ENCODE peak calls at places on chromosomes 13 and 19, in ten cellular contexts. R, A, U, O, Q, F, W, P, Y and H are unnamed samples.

GRCh38 chr13:94548382-94549240 is 47.3 kb downstream of the TGDS start:
- DNase-seq in R (peak), A (no peak), U (peak), O (peak), Q (no peak), F (peak), W (no peak), P (no peak), Y (peak), H (peak)

GRCh38 chr19:10256551-10256950 is 4.5 kb downstream of the MRPL4 start:
- DNase-seq in R (no peak), A (no peak), U (no peak), O (no peak), Q (no peak), F (no peak), W (no peak), P (no peak), Y (no peak), H (no peak)

GRCh38 chr13:82275644-82276043 is 1606.6 kb downstream of the SLITRK1 start:
- DNase-seq in R (no peak), A (no peak), U (no peak), O (no peak), Q (no peak), F (no peak), W (peak), P (no peak), Y (no peak), H (no peak)

GRCh38 chr19:10286803-10287737 is at the start of gene ICAM4:
- DNase-seq in R (no peak), A (no peak), U (peak), O (no peak), Q (no peak), F (no peak), W (peak), P (no peak), Y (peak), H (no peak)

GRCh38 chr19:49911381-49912145 is 14.9 kb upstream of the IL4I1 start:
- DNase-seq in R (no peak), A (no peak), U (no peak), O (no peak), Q (no peak), F (no peak), W (no peak), P (no peak), Y (no peak), H (no peak)

GRCh38 chr19:46392252-46392801 is 21.0 kb downstream of the CCDC8 start:
- DNase-seq in R (no peak), A (no peak), U (no peak), O (no peak), Q (no peak), F (peak), W (no peak), P (no peak), Y (no peak), H (no peak)

GRCh38 chr19:32456406-32456805 is 50.8 kb downstream of the DPY19L3 start:
- DNase-seq in R (no peak), A (no peak), U (no peak), O (no peak), Q (no peak), F (no peak), W (no peak), P (no peak), Y (no peak), H (no peak)

GRCh38 chr13:49563513-49563912 is 21.8 kb downstream of the RCBTB1 start:
- DNase-seq in R (no peak), A (no peak), U (no peak), O (no peak), Q (no peak), F (peak), W (no peak), P (no peak), Y (no peak), H (no peak)

GRCh38 chr13:20254076-20254475 is 22.0 kb upstream of the GJB6 start:
- DNase-seq in R (no peak), A (no peak), U (no peak), O (no peak), Q (no peak), F (peak), W (no peak), P (no peak), Y (no peak), H (no peak)

GRCh38 chr19:8561071-8561764 is 16.0 kb downstream of the MYO1F start:
- DNase-seq in R (no peak), A (no peak), U (no peak), O (no peak), Q (no peak), F (no peak), W (no peak), P (no peak), Y (peak), H (no peak)

GRCh38 chr19:52646571-52647222 is 8.5 kb upstream of the ZNF83 start:
- DNase-seq in R (no peak), A (no peak), U (no peak), O (no peak), Q (no peak), F (peak), W (no peak), P (no peak), Y (no peak), H (no peak)

GRCh38 chr13:94825507-94825906 is 113.2 kb upstream of the SOX21 start:
- DNase-seq in R (no peak), A (no peak), U (no peak), O (no peak), Q (no peak), F (peak), W (no peak), P (no peak), Y (peak), H (no peak)

GRCh38 chr19:49689133-49690072 is at the start of gene ADM5:
- DNase-seq in R (no peak), A (no peak), U (no peak), O (no peak), Q (no peak), F (no peak), W (no peak), P (no peak), Y (peak), H (peak)

GRCh38 chr13:98445340-98446233 is 131.3 kb downstream of the STK24 start:
- DNase-seq in R (peak), A (peak), U (peak), O (peak), Q (peak), F (peak), W (peak), P (no peak), Y (peak), H (no peak)

GRCh38 chr19:45296365-45296764 is 26.3 kb downstream of the CKM start:
- DNase-seq in R (no peak), A (no peak), U (no peak), O (no peak), Q (no peak), F (no peak), W (no peak), P (no peak), Y (no peak), H (no peak)

GRCh38 chr13:24605923-24606372 is 74.3 kb upstream of the ATP12A start:
- DNase-seq in R (no peak), A (no peak), U (no peak), O (no peak), Q (no peak), F (peak), W (no peak), P (no peak), Y (peak), H (no peak)

GRCh38 chr19:45098521-45099464 is 5.8 kb downstream of the PPP1R37 start:
- DNase-seq in R (no peak), A (no peak), U (no peak), O (no peak), Q (no peak), F (peak), W (no peak), P (no peak), Y (no peak), H (no peak)

GRCh38 chr19:801030-801860 is 4.0 kb downstream of the PTBP1 start:
- DNase-seq in R (no peak), A (no peak), U (no peak), O (no peak), Q (no peak), F (peak), W (no peak), P (no peak), Y (peak), H (no peak)

GRCh38 chr19:10334340-10335148 is 1.2 kb upstream of the RAVER1 start:
- DNase-seq in R (peak), A (no peak), U (peak), O (peak), Q (no peak), F (peak), W (peak), P (peak), Y (peak), H (peak)

GRCh38 chr19:35318679-35319448 is 10.1 kb upstream of the CD22 start:
- DNase-seq in R (no peak), A (no peak), U (no peak), O (no peak), Q (no peak), F (peak), W (no peak), P (peak), Y (no peak), H (peak)

GRCh38 chr13:112066624-112067004 is 335 bp upstream of the SOX1 start:
- DNase-seq in R (peak), A (no peak), U (no peak), O (peak), Q (no peak), F (no peak), W (no peak), P (no peak), Y (peak), H (peak)

GRCh38 chr19:35908977-35909683 is 1.0 kb upstream of the TYROBP start:
- DNase-seq in R (no peak), A (no peak), U (no peak), O (no peak), Q (peak), F (no peak), W (no peak), P (no peak), Y (no peak), H (peak)

GRCh38 chr13:48317511-48317981 is 14.0 kb downstream of the RB1 start:
- DNase-seq in R (no peak), A (no peak), U (no peak), O (no peak), Q (no peak), F (no peak), W (no peak), P (no peak), Y (no peak), H (no peak)

GRCh38 chr13:23941216-23941615 is 43.9 kb upstream of the C1QTNF9B start:
- DNase-seq in R (no peak), A (no peak), U (no peak), O (no peak), Q (no peak), F (no peak), W (no peak), P (no peak), Y (no peak), H (no peak)